ENCODE peak calls at places on chromosomes 7 and 10, in five cellular contexts. I is AG04450, A is uterus, W is hepatocyte, N is AG10803. X is an unnamed sample.

GRCh38 chr10:85259908-85260307 is 931.5 kb downstream of the CCSER2 start:
- DNase-seq in I (no peak), A (no peak), W (no peak), N (no peak), X (no peak)

GRCh38 chr10:44948713-44949112 is 10.9 kb upstream of the RASSF4 start:
- DNase-seq in I (no peak), A (no peak), W (no peak), N (no peak), X (no peak)

GRCh38 chr10:77898323-77899079 is 28.1 kb downstream of the DLG5 start:
- DNase-seq in I (no peak), A (no peak), W (no peak), N (no peak), X (no peak)

GRCh38 chr10:71076473-71077142 is 135.8 kb upstream of the UNC5B start:
- DNase-seq in I (no peak), A (no peak), W (no peak), N (no peak), X (no peak)

GRCh38 chr7:42611961-42612360 is 299.9 kb downstream of the C7orf25 start:
- DNase-seq in I (no peak), A (no peak), W (no peak), N (no peak), X (no peak)

GRCh38 chr7:128909605-128910568 is 622 bp downstream of the KCP start:
- DNase-seq in I (peak), A (no peak), W (peak), N (peak), X (no peak)

GRCh38 chr10:124066744-124067714 is 26.4 kb downstream of the CHST15 start:
- DNase-seq in I (no peak), A (no peak), W (no peak), N (no peak), X (no peak)

GRCh38 chr7:151857412-151857811 is 19.5 kb downstream of the PRKAG2 start:
- DNase-seq in I (no peak), A (no peak), W (no peak), N (no peak), X (no peak)

GRCh38 chr7:130875265-130875741 is 141.3 kb upstream of the KLF14 start:
- DNase-seq in I (no peak), A (no peak), W (peak), N (no peak), X (peak)

DNA sequence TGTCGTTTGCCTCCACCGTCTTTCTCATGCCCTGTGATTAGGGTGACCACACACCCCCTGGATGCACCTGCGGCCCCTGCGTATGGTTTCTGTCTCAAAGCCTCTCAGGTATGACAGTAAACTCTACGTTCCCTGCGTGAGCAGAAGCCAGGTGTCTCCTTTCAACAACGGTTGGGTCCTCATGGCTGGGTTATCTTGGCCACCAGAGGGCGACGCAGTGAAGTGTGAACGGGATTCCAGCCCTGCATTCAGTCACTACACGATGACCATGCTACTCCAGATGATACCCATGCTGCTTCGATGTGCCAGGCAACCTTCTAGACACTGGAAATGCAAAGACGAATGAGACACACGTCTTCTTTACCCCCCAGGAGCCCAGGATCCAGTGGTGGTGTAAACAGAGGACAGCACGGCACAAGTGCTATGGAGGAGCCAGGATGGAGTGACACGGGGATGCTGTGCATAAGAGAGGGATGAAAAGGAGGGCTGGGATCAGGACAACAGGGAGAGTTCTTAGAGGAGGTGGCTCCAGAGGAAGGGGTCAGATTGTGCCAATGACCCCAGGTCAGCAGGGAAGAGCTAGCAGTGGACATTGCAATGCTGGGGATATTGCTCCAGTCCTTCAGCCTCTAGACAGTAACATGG is 228.1 kb upstream of the PFKP start:
- DNase-seq in I (no peak), A (no peak), W (peak), N (peak), X (peak)
- TF ChIP-seq CTCF in I (peak), A (peak), W (peak), N (peak), X (peak)

DNA sequence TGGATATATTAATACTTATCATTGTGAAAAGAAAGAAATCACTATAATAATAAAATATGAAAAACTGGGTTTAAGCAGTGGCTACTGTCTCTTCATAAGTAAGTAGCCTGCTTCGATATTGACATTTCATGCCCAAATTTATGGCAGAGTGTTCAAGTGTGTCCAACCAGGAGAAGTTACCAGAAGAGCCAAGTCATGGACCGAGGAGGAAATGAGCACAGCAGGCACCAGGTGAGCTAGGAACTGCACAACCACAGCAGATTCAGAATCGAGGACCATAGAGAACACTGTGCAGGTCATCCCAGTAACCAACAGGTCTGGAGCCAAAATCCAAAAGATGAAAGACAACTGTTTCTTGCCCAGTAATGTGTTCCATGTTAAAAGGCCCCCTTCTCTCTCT is 79.9 kb upstream of the ABCB5 start:
- DNase-seq in I (no peak), A (no peak), W (no peak), N (no peak), X (no peak)
- TF ChIP-seq CTCF in I (no peak), A (no peak), W (no peak), N (no peak), X (no peak)

GRCh38 chr7:5396542-5396941 is 27.1 kb downstream of the TNRC18 start:
- DNase-seq in I (no peak), A (no peak), W (no peak), N (peak), X (no peak)
- TF ChIP-seq CTCF in I (no peak), A (no peak), W (no peak), N (peak), X (no peak)

GRCh38 chr7:44085549-44085948 is 3.2 kb upstream of the POLM start:
- DNase-seq in I (no peak), A (no peak), W (no peak), N (no peak), X (no peak)
- TF ChIP-seq CTCF in I (no peak), A (no peak), W (no peak), N (no peak), X (peak)

DNA sequence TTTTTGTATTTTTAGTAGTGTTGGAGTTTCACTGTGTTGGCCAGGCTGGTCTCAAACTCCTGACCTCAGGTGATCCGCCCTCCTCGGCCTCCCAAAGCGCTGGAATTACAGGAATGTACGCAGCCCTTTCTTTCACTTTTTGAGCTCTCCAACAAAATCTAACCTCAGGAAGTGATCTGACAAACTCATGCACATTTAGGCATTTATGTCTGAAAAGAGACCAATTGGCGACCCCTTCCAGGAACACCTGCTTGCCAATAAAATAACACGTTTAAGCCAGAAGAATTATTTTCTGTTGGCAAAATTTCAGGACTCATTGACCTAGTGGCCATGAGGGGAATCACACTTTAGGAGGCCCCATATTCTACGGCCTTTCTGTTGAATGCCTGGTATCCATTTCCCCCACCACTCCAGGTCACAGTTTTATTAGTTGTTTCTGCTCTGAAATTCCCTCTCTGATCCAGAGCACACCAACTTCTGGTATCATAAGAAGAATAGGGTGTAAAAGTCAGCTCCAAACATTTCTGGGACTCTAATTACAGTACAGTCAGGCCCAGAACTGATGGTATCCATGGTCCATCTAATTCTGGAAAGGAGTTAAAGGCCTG is 65.8 kb upstream of the FRMD4A start:
- DNase-seq in I (peak), A (no peak), W (no peak), N (peak), X (no peak)
- TF ChIP-seq CTCF in I (peak), A (no peak), W (peak), N (peak), X (peak)

DNA sequence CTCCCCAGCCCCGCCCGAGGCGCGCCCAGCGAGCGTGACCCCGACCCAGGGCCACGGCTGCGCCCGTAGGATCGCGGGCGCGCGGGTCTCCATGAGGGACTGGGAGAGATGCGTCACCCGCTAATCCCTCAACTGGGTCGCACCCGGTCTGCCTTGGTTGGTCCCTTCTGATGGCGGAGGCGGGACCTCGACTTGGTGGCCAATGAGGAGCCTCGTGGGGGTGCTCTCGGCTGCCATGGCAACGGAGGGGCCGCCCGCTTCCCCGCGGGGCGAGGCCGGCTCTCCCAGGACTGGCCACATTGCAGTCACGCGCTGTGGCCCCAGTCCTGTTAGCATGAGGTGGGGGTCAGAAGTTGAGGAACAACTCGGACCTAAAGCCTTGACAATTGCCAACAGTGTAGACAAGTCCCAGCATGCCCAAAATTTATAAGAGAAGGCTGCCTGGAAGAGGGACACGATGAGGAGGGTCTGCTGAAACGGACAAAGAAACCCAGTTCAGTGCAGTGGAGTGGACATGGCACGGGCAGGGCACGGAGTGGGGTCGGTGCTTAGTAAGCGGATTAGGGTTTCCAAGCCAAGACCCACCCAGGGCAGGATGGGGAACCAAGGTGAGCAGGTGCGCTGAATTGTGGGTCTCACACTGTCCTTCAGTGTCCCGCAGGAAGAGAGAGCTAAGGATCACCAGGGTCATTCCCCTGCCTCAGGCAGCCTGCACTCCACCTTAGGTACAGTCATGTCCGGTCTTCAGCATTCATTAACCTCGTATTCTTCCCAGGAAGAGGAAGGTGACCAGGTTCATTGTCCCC is 24.4 kb downstream of the DDIT4 start:
- DNase-seq in I (peak), A (peak), W (peak), N (peak), X (peak)
- TF ChIP-seq CTCF in I (no peak), A (no peak), W (no peak), N (no peak), X (no peak)

GRCh38 chr7:46133076-46133475 is 212.0 kb upstream of the IGFBP3 start:
- DNase-seq in I (no peak), A (no peak), W (no peak), N (peak), X (no peak)

GRCh38 chr7:46126901-46127300 is 205.8 kb upstream of the IGFBP3 start:
- DNase-seq in I (no peak), A (no peak), W (no peak), N (no peak), X (no peak)

GRCh38 chr7:46127805-46128204 is 206.7 kb upstream of the IGFBP3 start:
- DNase-seq in I (no peak), A (no peak), W (no peak), N (no peak), X (no peak)

GRCh38 chr7:46131916-46132795 is 211.1 kb upstream of the IGFBP3 start:
- DNase-seq in I (no peak), A (no peak), W (peak), N (peak), X (no peak)

GRCh38 chr7:46129831-46130230 is 208.8 kb upstream of the IGFBP3 start:
- DNase-seq in I (no peak), A (no peak), W (no peak), N (no peak), X (no peak)
- TF ChIP-seq CTCF in I (no peak), A (no peak), W (no peak), N (no peak), X (no peak)

GRCh38 chr7:36311539-36311938 is 78.1 kb upstream of the ANLN start:
- DNase-seq in I (no peak), A (no peak), W (no peak), N (no peak), X (no peak)

GRCh38 chr7:36313607-36314006 is 76.1 kb upstream of the ANLN start:
- DNase-seq in I (no peak), A (no peak), W (no peak), N (no peak), X (no peak)

GRCh38 chr7:36312915-36313334 is 76.7 kb upstream of the ANLN start:
- DNase-seq in I (no peak), A (no peak), W (no peak), N (no peak), X (no peak)

GRCh38 chr7:36310897-36311296 is 78.8 kb upstream of the ANLN start:
- DNase-seq in I (no peak), A (no peak), W (no peak), N (no peak), X (no peak)

DNA sequence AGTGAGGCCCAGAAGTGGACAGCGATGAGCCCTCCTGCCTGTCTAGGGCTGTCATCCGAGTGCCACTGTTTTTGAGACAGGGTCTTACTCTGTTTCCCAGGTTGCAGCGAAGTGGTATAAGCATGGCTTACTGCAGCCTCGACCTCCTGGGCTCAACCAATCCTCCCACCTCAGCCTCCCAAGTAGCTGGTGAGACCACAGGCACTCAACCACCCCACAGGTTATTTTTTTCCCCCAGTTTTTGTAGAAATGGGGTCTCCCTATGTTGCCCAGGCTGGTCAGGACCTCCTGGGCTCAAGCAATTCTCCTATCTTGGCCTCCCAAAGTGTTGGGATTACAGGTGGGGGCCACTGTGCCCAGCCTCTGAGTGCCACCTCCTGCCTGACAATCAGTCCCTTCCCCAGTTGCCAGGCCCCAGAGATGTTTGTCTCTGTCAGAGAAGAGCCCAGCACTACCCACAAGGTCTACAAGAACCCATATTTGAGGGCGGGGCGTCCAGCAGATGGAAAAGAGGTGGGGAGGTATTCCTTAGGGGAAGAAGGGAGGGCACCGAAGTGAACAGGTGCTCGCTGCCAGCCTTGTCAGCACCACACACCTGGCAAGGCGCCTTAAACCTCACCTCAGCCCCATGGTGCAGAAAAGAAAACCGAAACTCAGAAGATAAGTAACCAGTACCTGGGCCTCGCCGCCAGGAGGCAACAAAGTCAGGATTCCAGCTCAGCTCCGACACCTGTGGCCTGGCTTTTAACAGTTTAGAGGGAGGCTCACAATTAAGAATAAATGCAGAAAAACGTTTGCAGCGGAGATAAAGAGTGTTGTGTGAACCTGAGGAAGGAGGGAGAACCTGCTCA is 77.4 kb upstream of the ANLN start:
- DNase-seq in I (no peak), A (no peak), W (peak), N (no peak), X (no peak)
- TF ChIP-seq CTCF in I (no peak), A (no peak), W (peak), N (no peak), X (peak)

DNA sequence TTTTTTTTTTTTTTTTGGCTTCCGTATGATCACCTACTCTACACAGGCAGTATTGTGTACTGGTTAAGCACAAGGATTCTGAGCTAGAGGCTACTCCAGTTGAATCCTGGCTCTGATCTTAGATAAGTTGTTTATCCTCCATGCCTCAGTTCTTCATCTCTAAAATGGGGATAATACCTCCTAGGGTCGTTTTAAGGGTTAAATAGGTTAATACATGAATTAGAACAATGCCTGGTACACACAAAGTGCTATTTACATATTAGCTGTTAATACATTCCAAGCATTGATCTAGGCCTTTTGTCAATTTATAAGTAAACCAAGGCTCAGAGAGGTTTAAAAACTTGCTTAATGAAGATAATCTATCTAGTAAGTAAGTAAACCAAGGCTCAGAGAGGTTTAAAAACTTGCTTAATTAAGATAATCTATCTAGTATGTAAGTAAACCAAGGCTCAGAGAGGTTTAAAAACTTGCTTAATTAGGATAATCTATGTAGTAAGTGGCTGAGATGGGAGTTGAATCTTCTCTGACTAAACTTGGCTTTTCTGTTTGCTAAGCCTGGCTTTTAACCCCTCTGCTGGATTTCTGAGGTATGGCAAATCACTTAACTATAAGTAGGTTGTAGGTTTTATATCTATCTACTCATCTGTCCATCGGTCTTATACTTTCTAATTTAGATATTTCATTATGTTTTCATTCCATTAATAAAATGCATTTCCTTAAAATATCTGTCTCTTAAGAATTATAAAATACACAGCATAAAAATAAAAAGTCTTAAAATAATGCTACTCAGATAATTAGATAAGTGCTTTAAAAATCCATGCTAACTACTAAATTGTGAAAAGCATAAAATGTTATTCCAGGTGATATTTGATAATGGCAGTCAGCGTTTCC is 59.2 kb downstream of the ST7 start:
- DNase-seq in I (no peak), A (no peak), W (peak), N (peak), X (no peak)
- TF ChIP-seq CTCF in I (peak), A (no peak), W (peak), N (peak), X (peak)

DNA sequence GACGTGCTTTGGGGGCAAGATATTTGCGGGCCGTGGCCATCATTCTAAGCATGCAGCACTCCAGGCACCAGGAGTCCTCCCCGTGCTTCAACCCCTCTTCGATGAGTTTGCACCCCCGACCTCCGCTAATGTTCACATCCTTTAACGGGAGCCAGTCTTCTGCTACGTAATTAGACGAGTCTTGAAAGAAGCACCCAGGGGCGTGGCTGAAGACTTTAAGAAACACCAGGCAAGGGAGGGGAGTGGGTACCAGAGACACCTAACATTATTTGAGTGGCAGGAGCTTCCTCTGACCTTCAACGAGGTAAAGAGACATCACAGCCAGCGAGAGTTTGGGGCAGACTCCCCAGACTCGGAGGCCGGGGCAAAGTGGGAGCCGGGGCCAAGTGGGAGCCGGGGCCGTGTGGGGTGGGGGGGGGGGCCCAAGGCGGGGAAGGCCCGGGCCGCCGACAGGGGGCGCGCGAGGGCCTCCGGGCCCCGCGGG is 31.1 kb upstream of the TOMM7 start:
- DNase-seq in I (no peak), A (peak), W (no peak), N (peak), X (no peak)
- TF ChIP-seq CTCF in I (peak), A (peak), W (peak), N (no peak), X (no peak)